ENCODE peak calls at places on chromosomes 16 and 17, in four cellular contexts. S is T-helper 17 cell, H is sciatic nerve, A is heart left ventricle. B is an unnamed sample.

GRCh38 chr17:39653316-39653661 is 11.9 kb upstream of the TCAP start:
- ATAC-seq in S (no peak), H (peak; percentile 14), A (no peak), B (no peak)

GRCh38 chr16:46649571-46649970 is 28.4 kb upstream of the SHCBP1 start:
- ATAC-seq in S (no peak), H (peak; percentile 87), A (peak; percentile 80), B (peak; percentile 94)

GRCh38 chr16:50259334-50260205 is 6.8 kb upstream of the ADCY7 start:
- ATAC-seq in S (no peak), H (peak; percentile 90), A (peak; percentile 72), B (peak; percentile 83)

GRCh38 chr17:1153795-1154546 is 25.8 kb downstream of the ABR start:
- ATAC-seq in S (no peak), H (peak; percentile 81), A (no peak), B (peak; percentile 83)

GRCh38 chr17:16019347-16019746 is 19.7 kb downstream of the TTC19 start:
- ATAC-seq in S (no peak), H (no peak), A (peak; percentile 65), B (no peak)

GRCh38 chr16:19400709-19401108 is 17.0 kb upstream of the TMC5 start:
- ATAC-seq in S (no peak), H (no peak), A (no peak), B (no peak)

GRCh38 chr17:62616993-62617893 is 10.2 kb upstream of the MRC2 start:
- ATAC-seq in S (no peak), H (peak; percentile 18), A (no peak), B (no peak)

GRCh38 chr17:54530398-54530797 is 370.3 kb upstream of the TOM1L1 start:
- ATAC-seq in S (no peak), H (no peak), A (no peak), B (no peak)

GRCh38 chr16:67726106-67727034 is 7.3 kb upstream of the GFOD2 start:
- ATAC-seq in S (no peak), H (no peak), A (no peak), B (no peak)

GRCh38 chr17:30436729-30437128 is 40.5 kb upstream of the GOSR1 start:
- ATAC-seq in S (no peak), H (no peak), A (no peak), B (no peak)

GRCh38 chr16:1545044-1545736 is 11.7 kb downstream of the TMEM204 start:
- ATAC-seq in S (no peak), H (peak; percentile 14), A (peak; percentile 81), B (peak; percentile 69)

GRCh38 chr16:85415196-85415988 is 197.7 kb upstream of the GSE1 start:
- ATAC-seq in S (no peak), H (no peak), A (peak; percentile 78), B (no peak)

GRCh38 chr16:50598256-50598894 is 50.2 kb downstream of the NKD1 start:
- ATAC-seq in S (no peak), H (peak; percentile 6), A (peak; percentile 95), B (no peak)

GRCh38 chr17:50020841-50021599 is 26.0 kb upstream of the DLX3 start:
- ATAC-seq in S (no peak), H (no peak), A (no peak), B (no peak)

GRCh38 chr17:48024149-48025039 is 13.2 kb downstream of the COPZ2 start:
- ATAC-seq in S (peak; percentile 24), H (peak; percentile 11), A (no peak), B (peak; percentile 8)

GRCh38 chr17:4939804-4940624 is at the start of the genes RNF167 and SLC25A11:
- ATAC-seq in S (peak; percentile 87), H (peak; percentile 96), A (peak; percentile 95), B (peak; percentile 96)

GRCh38 chr17:60495260-60495659 is 30.8 kb downstream of the APPBP2 start:
- ATAC-seq in S (no peak), H (no peak), A (no peak), B (no peak)

GRCh38 chr17:2393184-2393953 is 7.5 kb downstream of the MNT start:
- ATAC-seq in S (peak; percentile 73), H (peak; percentile 51), A (peak; percentile 34), B (peak; percentile 47)

GRCh38 chr17:82014432-82014831 is 8.2 kb downstream of the CENPX start:
- ATAC-seq in S (peak; percentile 30), H (no peak), A (peak; percentile 2), B (no peak)

GRCh38 chr17:75596320-75597087 is 8.9 kb downstream of the MYO15B start:
- ATAC-seq in S (no peak), H (no peak), A (no peak), B (no peak)

GRCh38 chr17:48373882-48374281 is 56.1 kb downstream of the SKAP1 start:
- ATAC-seq in S (no peak), H (no peak), A (no peak), B (no peak)

GRCh38 chr17:60161598-60162330 is 12.0 kb downstream of the CA4 start:
- ATAC-seq in S (peak; percentile 36), H (peak; percentile 48), A (peak; percentile 37), B (peak; percentile 31)

GRCh38 chr16:31107465-31107867 is 720 bp upstream of the BCKDK start:
- ATAC-seq in S (no peak), H (no peak), A (no peak), B (no peak)

GRCh38 chr16:84687715-84688114 is 12.1 kb upstream of the USP10 start:
- ATAC-seq in S (no peak), H (no peak), A (no peak), B (no peak)

GRCh38 chr16:47043970-47044684 is 70.7 kb upstream of the DNAJA2 start:
- ATAC-seq in S (no peak), H (no peak), A (peak; percentile 91), B (no peak)

B was measured in gastroesophageal sphincter.